ENCODE peak calls at places on chromosomes 13 and 19, in six cellular contexts. W is NCI-H524, J is EL, Q is SHP77, G is T-helper 1 cell, E is ascending aorta. L is an unnamed sample.
A peak's percentile ranks its signal among the peaks of the same experiment; 100 is the strongest.

GRCh38 chr13:112058519-112058873 is 8.5 kb upstream of the SOX1 start:
- DNase-seq in W (no peak), G (no peak), J (no peak), E (no peak), Q (no peak), L (no peak)

GRCh38 chr19:8811315-8812172 is 20.6 kb downstream of the ZNF558 start:
- DNase-seq in J (no peak), E (no peak), Q (no peak), W (no peak), G (no peak), L (no peak)

GRCh38 chr13:105814219-105814901 is 721.1 kb downstream of the EFNB2 start:
- DNase-seq in Q (no peak), J (no peak), G (no peak), W (no peak), E (no peak), L (no peak)

GRCh38 chr19:51783373-51783772 is 11.6 kb upstream of the FPR3 start:
- DNase-seq in Q (peak; percentile 9), J (peak; percentile 19), E (no peak), W (no peak), G (no peak), L (no peak)

GRCh38 chr19:47124937-47125668 is 5.5 kb upstream of the SAE1 start:
- DNase-seq in W (peak; percentile 65), E (no peak), Q (peak; percentile 69), J (peak; percentile 75), G (no peak), L (no peak)

GRCh38 chr13:94435604-94436226 is 43.8 kb downstream of the DCT start:
- DNase-seq in E (no peak), J (peak; percentile 45), G (no peak), W (peak; percentile 19), Q (peak; percentile 55), L (no peak)

GRCh38 chr19:55310498-55310897 is 14.6 kb downstream of the TMEM150B start:
- DNase-seq in J (no peak), W (no peak), Q (no peak), G (no peak), E (no peak), L (no peak)

GRCh38 chr13:96473463-96474157 is 383.7 kb downstream of the HS6ST3 start:
- DNase-seq in J (no peak), W (no peak), E (no peak), G (no peak), Q (peak; percentile 70), L (no peak)